ENCODE peak calls at places on chromosomes 16 and 17, in six cellular contexts. H is stomach, U is WTC11, N is ovary, E is AG04449, C is adrenal gland. P is an unnamed sample.

GRCh38 chr17:41211845-41212466 is 14.5 kb upstream of the KRTAP9-2 start:
- DNase-seq in C (no peak), N (no peak), U (no peak), E (peak), H (no peak), P (no peak)

GRCh38 chr16:75789237-75789636 is 62.9 kb upstream of the CPHXL start:
- DNase-seq in H (no peak), E (peak), U (no peak), N (no peak), C (no peak), P (peak)

GRCh38 chr17:50687200-50688066 is 20.3 kb downstream of the ANKRD40 start:
- DNase-seq in E (no peak), H (no peak), N (peak), C (peak), U (peak), P (no peak)

GRCh38 chr16:54193013-54193655 is 93.5 kb downstream of the IRX3 start:
- DNase-seq in C (no peak), E (no peak), H (no peak), N (no peak), U (no peak), P (no peak)

GRCh38 chr17:59004338-59005111 is 102.2 kb downstream of the TRIM37 start:
- DNase-seq in C (peak), H (peak), N (peak), E (no peak), U (peak), P (peak)

GRCh38 chr17:40878044-40878443 is 7.0 kb downstream of the KRT20 start:
- DNase-seq in C (no peak), E (no peak), N (no peak), H (no peak), U (no peak), P (no peak)

GRCh38 chr16:29315916-29316517 is 90.5 kb downstream of the NPIPB11 start:
- DNase-seq in H (no peak), U (no peak), E (no peak), N (no peak), C (no peak), P (peak)

GRCh38 chr16:83953796-83954576 is 946 bp downstream of the OSGIN1 start:
- DNase-seq in N (no peak), U (no peak), C (peak), E (no peak), H (no peak), P (peak)

GRCh38 chr16:67445913-67446907 is 15.3 kb downstream of the HSD11B2 start:
- DNase-seq in H (peak), E (no peak), C (no peak), N (peak), U (no peak), P (no peak)

GRCh38 chr17:69552986-69553667 is 138.6 kb downstream of the MAP2K6 start:
- DNase-seq in U (no peak), C (no peak), H (no peak), N (no peak), E (no peak), P (no peak)

GRCh38 chr16:56314244-56314850 is 111.0 kb downstream of the AMFR start:
- DNase-seq in U (no peak), H (no peak), E (no peak), C (no peak), N (no peak), P (no peak)

GRCh38 chr17:41511716-41512115 is 6.3 kb upstream of the KRT13 start:
- DNase-seq in U (no peak), N (no peak), H (no peak), C (no peak), E (no peak), P (no peak)

GRCh38 chr16:24810951-24811843 is 34.6 kb upstream of the SLC5A11 start:
- DNase-seq in C (no peak), H (no peak), E (no peak), U (no peak), N (no peak), P (no peak)

GRCh38 chr16:57304169-57305061 is 19.9 kb upstream of the PLLP start:
- DNase-seq in N (no peak), C (peak), E (peak), U (no peak), H (peak), P (peak)

GRCh38 chr17:72922223-72922622 is 170.3 kb downstream of the SLC39A11 start:
- DNase-seq in E (no peak), U (no peak), C (no peak), N (no peak), H (no peak), P (no peak)

GRCh38 chr17:58452738-58453137 is 35.4 kb upstream of the RNF43 start:
- DNase-seq in C (no peak), E (no peak), H (no peak), N (no peak), U (no peak), P (no peak)

GRCh38 chr16:67148656-67149275 is 2.0 kb downstream of the B3GNT9 start:
- DNase-seq in U (no peak), E (no peak), H (no peak), C (no peak), N (no peak), P (no peak)

GRCh38 chr16:78742501-78743283 is 643.2 kb downstream of the WWOX start:
- DNase-seq in H (peak), N (peak), E (no peak), C (peak), U (no peak), P (no peak)

GRCh38 chr16:75319513-75320401 is 68.3 kb upstream of the BCAR1 start:
- DNase-seq in N (no peak), U (no peak), C (no peak), H (no peak), E (peak), P (no peak)

GRCh38 chr17:6413073-6413472 is 21.8 kb downstream of the AIPL1 start:
- DNase-seq in H (no peak), C (no peak), U (no peak), E (no peak), N (no peak), P (no peak)

GRCh38 chr16:79082955-79083354 is 517.6 kb downstream of the MAF start:
- DNase-seq in N (no peak), C (no peak), E (no peak), U (no peak), H (no peak), P (no peak)

GRCh38 chr17:81132197-81132540 is 33.1 kb upstream of the PVALEF start:
- DNase-seq in H (no peak), C (no peak), E (no peak), N (no peak), U (no peak), P (no peak)

GRCh38 chr17:67980456-67980855 is 15.8 kb downstream of the C17orf58 start:
- DNase-seq in E (no peak), C (no peak), N (no peak), U (no peak), H (no peak), P (no peak)

GRCh38 chr17:76336756-76337412 is 16.8 kb downstream of the PRPSAP1 start:
- DNase-seq in C (no peak), H (no peak), E (no peak), U (no peak), N (no peak), P (no peak)

GRCh38 chr16:27759301-27759871 is 209.4 kb downstream of the KATNIP start:
- DNase-seq in H (no peak), U (no peak), C (no peak), E (peak), N (no peak), P (no peak)

GRCh38 chr16:12144355-12144754 is 167.8 kb downstream of the SNX29 start:
- DNase-seq in H (no peak), U (no peak), E (no peak), C (no peak), N (no peak), P (no peak)

GRCh38 chr16:30185141-30185682 is 1.8 kb downstream of the CORO1A start:
- DNase-seq in U (no peak), N (peak), C (no peak), H (no peak), E (no peak), P (no peak)

GRCh38 chr16:54654429-54654828 is 276.2 kb upstream of the IRX5 start:
- DNase-seq in N (no peak), E (no peak), U (no peak), C (no peak), H (no peak), P (no peak)

GRCh38 chr17:80220709-80221215 is 535 bp downstream of the SLC26A11 start:
- DNase-seq in U (no peak), N (peak), C (peak), H (no peak), E (no peak), P (no peak)

GRCh38 chr16:56513972-56514371 is 5.9 kb downstream of the BBS2 start:
- DNase-seq in E (peak), U (no peak), N (no peak), H (peak), C (peak), P (peak)

GRCh38 chr17:83203472-83204221 is 124.2 kb downstream of the METRNL start:
- DNase-seq in E (no peak), C (peak), H (peak), N (peak), U (peak), P (no peak)

GRCh38 chr16:57729182-57729484 is 6.4 kb upstream of the KATNB1 start:
- DNase-seq in U (no peak), E (no peak), N (no peak), C (no peak), H (no peak), P (no peak)

GRCh38 chr17:80224098-80224497 is 3.9 kb downstream of the SLC26A11 start:
- DNase-seq in C (no peak), E (no peak), H (no peak), U (no peak), N (no peak), P (no peak)

GRCh38 chr16:18805257-18805773 is 4.0 kb upstream of the ARL6IP1 start:
- DNase-seq in N (no peak), U (no peak), E (no peak), C (no peak), H (no peak), P (no peak)

DNA sequence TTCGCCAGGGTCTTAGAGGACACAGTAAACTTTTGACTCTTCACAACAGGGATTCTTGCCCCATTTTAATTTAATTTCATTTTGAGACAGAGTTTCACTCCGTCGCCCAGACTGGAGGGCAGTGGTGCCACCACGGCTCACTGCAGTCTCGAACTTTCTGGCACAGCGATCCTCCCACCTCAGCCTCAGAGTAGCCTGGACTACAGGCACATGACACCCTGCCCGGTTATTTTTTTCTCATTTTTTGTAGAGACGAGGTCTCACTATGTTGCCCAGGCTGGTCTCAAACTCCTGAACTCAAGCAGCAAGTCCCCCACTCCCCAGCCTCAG is 329 bp upstream of the NLE1 start:
- DNase-seq in E (no peak), N (no peak), U (no peak), C (no peak), H (no peak), P (no peak)
- TF ChIP-seq CTCF in E (no peak), N (no peak), U (no peak), C (no peak), H (no peak), P (no peak)

DNA sequence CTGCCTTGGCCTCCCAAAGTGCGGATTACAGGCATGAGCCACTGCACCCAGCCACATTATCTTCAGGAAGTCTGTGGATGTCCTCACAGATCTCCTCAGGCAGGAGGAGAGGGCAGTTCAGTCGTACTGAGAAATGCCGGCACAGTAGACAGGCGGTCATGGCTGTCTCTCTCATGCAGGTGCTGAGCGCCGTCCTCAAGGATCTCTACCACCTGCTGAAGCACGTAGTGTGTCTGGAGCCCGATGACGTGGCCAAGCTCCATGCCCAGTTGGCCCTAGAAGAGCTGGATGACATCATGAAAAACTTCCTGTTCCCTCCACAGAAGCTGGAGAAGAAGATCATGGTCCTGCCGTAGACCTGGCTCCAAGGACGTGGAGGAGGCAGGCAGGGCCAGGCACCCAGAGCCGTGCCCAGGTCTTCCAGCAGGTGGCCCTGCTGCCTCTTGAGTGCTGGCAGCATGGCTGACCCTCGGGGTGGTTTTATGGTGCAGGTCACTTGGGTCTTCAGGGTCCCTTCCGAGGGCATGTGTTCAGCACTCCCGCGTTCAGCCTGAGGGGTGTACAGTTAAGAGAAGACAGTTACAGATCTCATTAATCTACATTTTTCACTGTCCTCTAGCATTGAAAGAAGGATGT is 22.0 kb upstream of the HAS3 start:
- DNase-seq in E (no peak), C (no peak), N (no peak), U (peak), H (no peak), P (no peak)
- TF ChIP-seq CTCF in E (no peak), C (no peak), N (no peak), U (no peak), H (no peak), P (no peak)

GRCh38 chr17:14808425-14808824 is 456.7 kb downstream of the PMP22 start:
- DNase-seq in H (no peak), N (no peak), E (no peak), U (no peak), C (no peak), P (no peak)

GRCh38 chr17:14815079-14815478 is 450.0 kb downstream of the PMP22 start:
- DNase-seq in H (no peak), U (no peak), C (no peak), E (no peak), N (no peak), P (no peak)

GRCh38 chr17:14818469-14818868 is 446.7 kb downstream of the PMP22 start:
- DNase-seq in C (no peak), U (no peak), N (no peak), H (no peak), E (no peak), P (no peak)

GRCh38 chr17:14813649-14814048 is 451.5 kb downstream of the PMP22 start:
- DNase-seq in U (peak), N (no peak), E (no peak), H (no peak), C (peak), P (no peak)
- TF ChIP-seq CTCF in U (peak), N (no peak), E (no peak), H (no peak), C (peak), P (no peak)

GRCh38 chr17:32609085-32609484 is 122.3 kb downstream of the CDK5R1 start:
- DNase-seq in E (no peak), H (peak), N (no peak), C (peak), U (no peak), P (peak)
- TF ChIP-seq CTCF in E (peak), H (no peak), N (no peak), C (no peak), U (no peak), P (peak)

DNA sequence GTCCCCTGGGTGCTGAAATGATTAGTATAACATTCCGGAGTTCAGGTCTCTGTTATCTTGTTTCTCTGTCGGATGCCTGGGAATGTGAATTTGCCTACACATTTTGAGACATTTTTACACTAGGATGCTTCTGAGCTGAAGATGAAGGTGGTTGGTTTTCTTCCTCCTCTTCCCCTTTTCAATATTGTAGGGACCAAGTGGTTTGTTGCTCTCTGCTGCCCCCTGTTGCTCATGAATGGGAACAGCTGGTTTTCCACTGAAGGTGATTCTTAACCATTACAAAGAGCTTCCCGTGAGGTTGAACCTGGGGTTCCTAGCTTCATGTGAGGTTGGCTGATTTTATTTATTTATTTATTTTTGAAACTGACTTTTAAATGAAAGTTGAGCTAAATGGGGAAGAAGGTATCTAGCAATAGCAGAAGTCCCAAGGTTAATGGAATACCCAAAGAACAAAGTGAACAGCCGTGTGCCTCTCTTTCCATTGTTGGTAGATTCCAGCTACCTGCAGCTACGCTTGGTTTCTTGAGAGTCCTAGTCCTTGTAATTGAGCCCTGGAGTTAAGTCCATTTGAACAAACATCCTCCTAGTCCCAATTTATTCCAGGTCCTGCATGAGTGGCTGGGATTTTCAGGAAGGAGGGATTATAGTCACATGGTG is 983.9 kb upstream of the EEF2KMT start:
- DNase-seq in E (no peak), H (no peak), N (no peak), U (peak), C (peak), P (peak)
- TF ChIP-seq CTCF in E (peak), H (no peak), N (no peak), U (peak), C (peak), P (peak)

GRCh38 chr16:3101018-3101840 is 2.1 kb upstream of the ZSCAN10 start:
- DNase-seq in C (no peak), N (no peak), U (peak), H (no peak), E (no peak), P (peak)
- TF ChIP-seq CTCF in C (peak), N (no peak), U (peak), H (no peak), E (peak), P (peak)

GRCh38 chr16:10728488-10728887 is 15.2 kb upstream of the NUBP1 start:
- DNase-seq in N (no peak), H (no peak), C (no peak), U (no peak), E (no peak), P (no peak)

GRCh38 chr16:10728035-10728462 is 15.6 kb upstream of the NUBP1 start:
- DNase-seq in N (peak), E (no peak), H (no peak), C (no peak), U (no peak), P (no peak)

GRCh38 chr16:10729104-10729503 is 14.5 kb upstream of the NUBP1 start:
- DNase-seq in N (no peak), E (no peak), C (no peak), H (no peak), U (no peak), P (no peak)

GRCh38 chr16:10731790-10732189 is 11.9 kb upstream of the NUBP1 start:
- DNase-seq in N (no peak), C (no peak), U (no peak), H (no peak), E (no peak), P (no peak)

DNA sequence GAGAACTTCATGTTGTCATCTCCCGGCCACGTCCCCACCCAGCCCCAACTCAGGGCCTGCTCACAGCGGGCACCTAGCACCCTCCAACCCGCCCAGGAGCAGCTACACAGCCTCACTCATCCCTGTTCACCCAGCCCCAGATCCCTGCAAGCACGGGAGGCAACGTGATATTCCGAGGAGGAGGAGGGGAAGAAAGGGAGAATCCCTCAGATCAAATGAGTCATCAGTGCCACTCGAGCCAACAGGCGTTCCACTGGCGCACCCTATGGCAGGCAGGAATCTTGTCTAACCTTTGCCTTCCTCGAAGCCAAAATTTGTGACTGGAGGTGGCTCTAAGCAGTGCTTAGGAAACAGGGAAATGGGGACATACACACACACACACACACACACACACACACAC is 14.0 kb upstream of the NUBP1 start:
- DNase-seq in C (peak), N (no peak), U (no peak), H (no peak), E (no peak), P (peak)
- TF ChIP-seq CTCF in C (peak), N (no peak), U (no peak), H (no peak), E (no peak), P (no peak)

DNA sequence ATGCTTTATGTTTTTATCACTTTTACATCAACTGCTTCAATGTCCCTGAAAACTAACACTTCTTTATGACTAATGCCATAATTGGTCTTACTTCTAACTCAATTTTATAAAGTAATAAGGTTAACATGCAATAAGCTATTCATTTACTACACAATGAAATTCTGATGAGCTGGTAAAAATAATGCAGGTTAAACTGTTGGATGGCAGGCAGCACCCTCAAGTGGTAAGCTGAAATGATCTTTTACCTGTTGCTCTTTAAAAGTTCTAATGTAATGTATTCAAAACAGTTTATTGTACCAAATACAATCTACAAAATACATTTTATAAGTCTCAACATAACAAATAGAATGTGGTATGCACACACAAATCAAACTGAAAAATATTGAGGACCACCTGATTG is 1280.3 kb downstream of the CDH8 start:
- DNase-seq in C (no peak), U (no peak), N (no peak), E (no peak), H (no peak), P (no peak)
- TF ChIP-seq CTCF in C (no peak), U (no peak), N (no peak), E (no peak), H (no peak), P (no peak)

GRCh38 chr16:359067-359763 is 6.7 kb upstream of the AXIN1 start:
- DNase-seq in E (no peak), H (no peak), U (no peak), N (no peak), C (no peak), P (no peak)
- TF ChIP-seq CTCF in E (no peak), H (no peak), U (no peak), N (no peak), C (no peak), P (no peak)

GRCh38 chr17:7582401-7583252 is 1.0 kb upstream of the MPDU1 start:
- DNase-seq in C (no peak), E (no peak), H (no peak), N (peak), U (peak), P (no peak)
- TF ChIP-seq CTCF in C (no peak), E (no peak), H (no peak), N (no peak), U (no peak), P (no peak)

P was measured in Calu3.